ENCODE peak calls at places on chromosomes 6 and 20, in six cellular contexts. One of them, this sample, is unnamed.

GRCh38 chr20:41469868-41470267 is 103.2 kb upstream of the EMILIN3 start:
- DNase-seq in ELR: no peak
- DNase-seq in iPS-NIHi11: no peak
- DNase-seq in central memory CD8-positive, alpha-beta T cell: no peak
- DNase-seq in IMR-90: no peak
- DNase-seq in AG08395: no peak
- DNase-seq in this sample: no peak

GRCh38 chr20:5270608-5271007 is 46.1 kb downstream of the PROKR2 start:
- DNase-seq in IMR-90: no peak
- DNase-seq in ELR: no peak
- DNase-seq in iPS-NIHi11: peak
- DNase-seq in AG08395: no peak
- DNase-seq in central memory CD8-positive, alpha-beta T cell: no peak
- DNase-seq in this sample: peak

GRCh38 chr20:50676888-50677287 is 14.5 kb downstream of the RIPOR3 start:
- DNase-seq in ELR: no peak
- DNase-seq in iPS-NIHi11: no peak
- DNase-seq in AG08395: no peak
- DNase-seq in central memory CD8-positive, alpha-beta T cell: no peak
- DNase-seq in IMR-90: no peak
- DNase-seq in this sample: no peak

GRCh38 chr6:11058406-11058805 is 14.3 kb upstream of the ELOVL2 start:
- DNase-seq in AG08395: no peak
- DNase-seq in central memory CD8-positive, alpha-beta T cell: no peak
- DNase-seq in IMR-90: peak
- DNase-seq in ELR: no peak
- DNase-seq in iPS-NIHi11: no peak
- DNase-seq in this sample: no peak

GRCh38 chr20:22412977-22413868 is 171.1 kb downstream of the FOXA2 start:
- DNase-seq in AG08395: no peak
- DNase-seq in iPS-NIHi11: no peak
- DNase-seq in ELR: no peak
- DNase-seq in central memory CD8-positive, alpha-beta T cell: no peak
- DNase-seq in IMR-90: no peak
- DNase-seq in this sample: no peak

GRCh38 chr20:15604406-15604805 is 968.8 kb downstream of the KIF16B start:
- DNase-seq in central memory CD8-positive, alpha-beta T cell: no peak
- DNase-seq in IMR-90: no peak
- DNase-seq in AG08395: no peak
- DNase-seq in iPS-NIHi11: no peak
- DNase-seq in ELR: no peak
- DNase-seq in this sample: no peak

GRCh38 chr6:143973097-143973979 is 34.7 kb downstream of the PLAGL1 start:
- DNase-seq in central memory CD8-positive, alpha-beta T cell: no peak
- DNase-seq in IMR-90: no peak
- DNase-seq in AG08395: no peak
- DNase-seq in ELR: no peak
- DNase-seq in iPS-NIHi11: peak
- DNase-seq in this sample: peak

GRCh38 chr6:163383912-163384311 is 30.6 kb upstream of the QKI start:
- DNase-seq in central memory CD8-positive, alpha-beta T cell: no peak
- DNase-seq in iPS-NIHi11: no peak
- DNase-seq in AG08395: no peak
- DNase-seq in IMR-90: peak
- DNase-seq in ELR: peak
- DNase-seq in this sample: no peak

GRCh38 chr6:21871831-21872230 is 278.3 kb downstream of the SOX4 start:
- DNase-seq in IMR-90: no peak
- DNase-seq in AG08395: no peak
- DNase-seq in ELR: no peak
- DNase-seq in iPS-NIHi11: no peak
- DNase-seq in central memory CD8-positive, alpha-beta T cell: no peak
- DNase-seq in this sample: peak

GRCh38 chr6:116714296-116714695 is 33.3 kb downstream of the KPNA5 start:
- DNase-seq in iPS-NIHi11: no peak
- DNase-seq in AG08395: no peak
- DNase-seq in ELR: no peak
- DNase-seq in central memory CD8-positive, alpha-beta T cell: no peak
- DNase-seq in IMR-90: no peak
- DNase-seq in this sample: no peak

GRCh38 chr6:129498556-129498940 is 211.4 kb downstream of the ARHGAP18 start:
- DNase-seq in central memory CD8-positive, alpha-beta T cell: no peak
- DNase-seq in IMR-90: peak
- DNase-seq in iPS-NIHi11: no peak
- DNase-seq in ELR: peak
- DNase-seq in AG08395: no peak
- DNase-seq in this sample: no peak

This sample was measured in endodermal cell.